ENCODE peak calls at places on chromosome 11, in ten cellular contexts. S is PC-3; C is mammary epithelial cell; Y is CD8-positive, alpha-beta T cell; F is tibial nerve; K is A549; J is colonic mucosa; U is gastrocnemius medialis; G is MM.1S; Z is tibial artery. B is an unnamed sample.

GRCh38 chr11:5004429-5005274 is 10.0 kb downstream of the OR51L1 start:
- DNase-seq in S (peak; percentile 65), C (peak; percentile 63), F (peak; percentile 44), K (peak; percentile 62), Z (no peak), Y (no peak), J (peak; percentile 49), U (no peak), G (peak; percentile 58), B (peak; percentile 45)

GRCh38 chr11:45259607-45260006 is 26.5 kb downstream of the SYT13 start:
- DNase-seq in Z (no peak), G (no peak), C (peak; percentile 66), F (no peak), K (peak; percentile 46), J (peak; percentile 74), U (no peak), S (peak; percentile 83), Y (no peak), B (no peak)

GRCh38 chr11:25981998-25982397 is 349.9 kb upstream of the ANO3 start:
- DNase-seq in S (peak; percentile 68), K (peak; percentile 57), G (peak; percentile 89), C (peak; percentile 41), U (no peak), Z (no peak), F (peak; percentile 26), Y (no peak), J (peak; percentile 18), B (no peak)

GRCh38 chr11:47099213-47099917 is 77.3 kb downstream of the ARFGAP2 start:
- DNase-seq in Y (no peak), G (no peak), Z (no peak), F (no peak), K (no peak), S (no peak), J (peak; percentile 33), U (no peak), C (peak; percentile 2), B (no peak)

GRCh38 chr11:14110629-14111028 is 148.1 kb downstream of the SPON1 start:
- DNase-seq in U (no peak), Y (no peak), S (no peak), K (no peak), Z (no peak), F (no peak), J (no peak), C (no peak), G (no peak), B (no peak)

GRCh38 chr11:47337229-47337924 is 15.1 kb downstream of the MYBPC3 start:
- DNase-seq in G (no peak), C (no peak), K (peak; percentile 85), Z (no peak), S (no peak), Y (no peak), F (no peak), J (no peak), U (no peak), B (no peak)

GRCh38 chr11:85661972-85662664 is 2.8 kb downstream of the CREBZF start:
- DNase-seq in J (no peak), F (no peak), U (no peak), S (no peak), Y (no peak), Z (no peak), C (no peak), G (no peak), K (no peak), B (no peak)

GRCh38 chr11:94938399-94939055 is 34.8 kb downstream of the CWC15 start:
- DNase-seq in U (peak; percentile 55), Y (no peak), S (peak; percentile 6), K (no peak), J (no peak), Z (peak; percentile 77), G (no peak), F (peak; percentile 48), C (no peak), B (no peak)

GRCh38 chr11:112655386-112655785 is 305.8 kb upstream of the NCAM1 start:
- DNase-seq in G (no peak), Z (peak; percentile 80), K (no peak), U (peak; percentile 75), Y (no peak), J (peak; percentile 49), C (no peak), F (peak; percentile 67), S (no peak), B (peak; percentile 47)

GRCh38 chr11:64917663-64917995 is 620 bp upstream of the ATG2A start:
- DNase-seq in Y (no peak), J (no peak), S (no peak), G (no peak), K (no peak), Z (no peak), C (no peak), F (no peak), U (no peak), B (no peak)

DNA sequence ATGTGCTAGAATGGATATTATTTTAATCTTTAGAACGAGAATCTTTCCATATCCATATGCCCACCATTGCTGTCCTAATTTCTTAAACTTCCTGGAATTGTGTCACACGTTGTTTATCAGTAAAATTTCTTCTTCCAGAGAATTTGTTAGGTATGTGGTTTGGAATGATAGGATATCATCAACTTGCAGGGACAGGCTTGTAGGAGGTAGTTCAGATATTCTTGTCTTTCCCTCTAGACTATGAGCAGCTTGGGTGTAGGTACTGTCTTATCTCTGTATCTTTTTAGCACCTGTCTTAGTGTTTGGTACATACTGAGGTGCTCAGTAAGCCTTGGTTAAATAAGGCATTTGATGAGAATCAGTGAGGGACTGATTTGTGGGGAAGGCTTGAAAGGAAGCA is 3.4 kb downstream of the CTNND1 start:
- DNase-seq in F (no peak), K (no peak), C (no peak), Z (no peak), Y (no peak), U (no peak), J (no peak), G (no peak), S (no peak), B (no peak)
- H3K4me1 ChIP-seq in F (peaks cover 35% of the 10 kb centered on the region), K (peaks cover 22% of the 10 kb centered on the region), C (peaks cover 23% of the 10 kb centered on the region), Z (peaks cover 42% of the 10 kb centered on the region), Y (no peaks in the 10 kb centered on the region), U (peaks cover 54% of the 10 kb centered on the region), J (peaks cover 14% of the 10 kb centered on the region), G (no peaks in the 10 kb centered on the region), S (peaks cover 26% of the 10 kb centered on the region), B (peaks cover 36% of the 10 kb centered on the region)

DNA sequence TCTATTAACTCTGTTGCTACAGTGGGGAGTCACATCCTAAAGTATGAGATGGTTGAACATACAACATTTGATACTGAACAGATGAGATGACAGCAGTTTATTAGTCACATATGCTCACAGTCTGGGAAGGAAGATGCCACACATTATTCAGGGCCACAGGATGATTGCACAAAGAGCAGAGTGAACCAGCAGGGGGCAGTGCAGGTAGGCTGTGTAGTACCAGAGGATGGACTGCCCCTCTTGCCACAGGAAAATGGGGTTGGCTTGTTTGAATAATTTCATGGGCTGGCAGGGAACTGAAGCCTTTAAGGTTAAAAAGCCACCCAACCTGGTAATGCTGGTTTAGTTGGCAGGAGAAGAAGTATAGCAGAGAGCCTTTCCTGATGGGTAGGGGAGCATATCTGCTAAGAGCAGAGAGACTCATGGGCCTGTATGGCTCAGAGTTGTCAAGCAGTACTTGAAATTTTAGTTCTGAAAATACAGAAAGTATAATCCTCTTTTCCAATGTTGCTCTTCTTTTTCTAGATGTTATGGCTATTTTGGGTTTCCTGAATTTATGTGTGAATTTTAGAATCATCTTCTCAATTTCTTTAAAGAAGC is 180.4 kb upstream of the B3GAT1 start:
- DNase-seq in G (peak; percentile 27), J (peak; percentile 54), C (no peak), S (no peak), K (peak; percentile 21), U (no peak), Z (no peak), F (no peak), Y (no peak), B (peak; percentile 25)
- TF ChIP-seq CTCF in G (peak; percentile 47), J (peak; percentile 25), C (peak; percentile 1), S (peak; percentile 42), K (peak; percentile 5), U (no peak), Z (no peak), F (no peak), Y (no peak), B (no peak)

GRCh38 chr11:102608699-102609098 is 16.4 kb downstream of the MMP20 start:
- DNase-seq in K (no peak), Z (no peak), G (no peak), C (peak; percentile 39), S (peak; percentile 69), Y (no peak), J (no peak), U (no peak), F (no peak), B (no peak)
- H3K27ac ChIP-seq in K (no peak overlapping the region), Z (no peak overlapping the region), G (no peak overlapping the region), C (no peak overlapping the region), S (no peak overlapping the region), Y (no peak overlapping the region), J (no peak overlapping the region), U (no peak overlapping the region), F (no peak overlapping the region), B (no peak overlapping the region)

GRCh38 chr11:68372625-68373024 is 60.2 kb downstream of the LRP5 start:
- DNase-seq in J (no peak), Z (peak; percentile 69), Y (no peak), U (no peak), S (no peak), C (no peak), F (no peak), K (no peak), G (no peak), B (no peak)

GRCh38 chr11:68370211-68371111 is 58.1 kb downstream of the LRP5 start:
- DNase-seq in F (no peak), K (no peak), Y (no peak), Z (peak; percentile 90), C (no peak), S (no peak), J (no peak), G (peak; percentile 65), U (no peak), B (no peak)

GRCh38 chr11:68369756-68370155 is 57.4 kb downstream of the LRP5 start:
- DNase-seq in S (no peak), U (no peak), J (no peak), F (no peak), K (no peak), Z (peak; percentile 66), Y (no peak), G (no peak), C (no peak), B (no peak)

GRCh38 chr11:68372114-68372513 is 59.7 kb downstream of the LRP5 start:
- DNase-seq in F (no peak), J (no peak), K (no peak), Y (no peak), Z (peak; percentile 75), C (no peak), S (no peak), U (no peak), G (no peak), B (no peak)

DNA sequence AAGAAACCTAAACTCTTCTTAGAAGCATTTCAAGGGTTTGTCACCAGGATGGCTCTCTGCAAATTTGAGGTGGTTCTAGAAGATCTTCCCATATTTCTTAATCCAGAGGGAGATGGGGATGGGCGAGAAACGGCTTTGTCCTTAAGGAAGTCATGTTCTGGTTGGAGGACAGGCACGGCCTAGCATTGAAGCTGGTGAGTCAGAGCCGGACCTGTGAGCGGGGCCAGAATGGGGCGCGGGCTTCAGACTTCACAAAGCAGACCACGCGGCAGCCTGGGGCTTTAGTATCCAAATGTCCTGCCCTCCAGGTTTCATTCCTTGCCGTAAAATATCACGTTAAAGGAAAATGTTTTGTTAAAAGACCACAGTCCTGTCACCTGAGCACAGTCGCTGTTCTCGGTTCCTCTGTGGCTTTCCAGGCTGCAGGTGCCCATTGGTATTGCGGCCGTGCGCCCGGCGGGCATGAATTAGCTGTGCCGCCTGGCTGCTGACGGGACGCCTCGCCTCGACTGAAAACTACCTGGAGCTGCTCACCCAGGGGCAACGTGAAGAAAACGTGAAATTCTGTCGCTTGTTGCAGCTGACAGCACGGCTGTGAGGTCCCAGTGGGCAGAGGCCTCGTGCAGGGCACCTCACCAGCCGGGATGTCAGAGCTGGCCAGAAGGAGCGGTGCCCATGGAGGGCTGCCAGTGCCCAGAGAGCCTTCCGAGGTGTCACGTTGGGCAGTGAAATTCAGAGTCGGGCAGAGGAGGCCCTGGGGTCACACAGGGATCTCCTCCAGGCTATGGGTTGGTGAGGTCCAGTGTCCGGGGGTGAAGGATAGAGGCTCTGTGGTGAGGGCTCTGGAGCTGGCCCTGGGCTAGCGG is 59.0 kb downstream of the LRP5 start:
- DNase-seq in C (no peak), G (peak; percentile 79), K (no peak), Y (no peak), U (no peak), S (no peak), F (no peak), J (no peak), Z (peak; percentile 87), B (no peak)
- H3K4me1 ChIP-seq in C (no peaks in the 10 kb centered on the region), G (peaks cover 31% of the 10 kb centered on the region), K (peaks cover 4% of the 10 kb centered on the region), Y (no peaks in the 10 kb centered on the region), U (peaks cover 47% of the 10 kb centered on the region), S (no peaks in the 10 kb centered on the region), F (peaks cover 40% of the 10 kb centered on the region), J (peaks cover 15% of the 10 kb centered on the region), Z (peaks cover 70% of the 10 kb centered on the region), B (peaks cover 8% of the 10 kb centered on the region)